ENCODE peak calls at places on chromosomes 12 and 14, in five cellular contexts. One of them, this sample, is unnamed.

GRCh38 chr12:55931780-55932545 is 1.0 kb downstream of the DGKA start:
- DNase-seq in Peyer's patch: peak
- DNase-seq in uterus: peak
- DNase-seq in IMR-90: peak
- DNase-seq in tibial nerve: peak
- DNase-seq in this sample: no peak

GRCh38 chr12:64193045-64193444 is 29.1 kb downstream of the KICS2 start:
- DNase-seq in IMR-90: no peak
- DNase-seq in tibial nerve: no peak
- DNase-seq in Peyer's patch: no peak
- DNase-seq in uterus: no peak
- DNase-seq in this sample: no peak

GRCh38 chr12:2382391-2383155 is 329.8 kb downstream of the CACNA1C start:
- DNase-seq in tibial nerve: no peak
- DNase-seq in IMR-90: peak
- DNase-seq in uterus: no peak
- DNase-seq in Peyer's patch: no peak
- DNase-seq in this sample: no peak

GRCh38 chr14:35335388-35336092 is 43.4 kb downstream of the PSMA6 start:
- DNase-seq in Peyer's patch: peak
- DNase-seq in IMR-90: no peak
- DNase-seq in tibial nerve: no peak
- DNase-seq in uterus: peak
- DNase-seq in this sample: no peak

GRCh38 chr12:68200854-68201253 is 24.8 kb downstream of the IL26 start:
- DNase-seq in tibial nerve: no peak
- DNase-seq in Peyer's patch: no peak
- DNase-seq in uterus: no peak
- DNase-seq in IMR-90: no peak
- DNase-seq in this sample: no peak

GRCh38 chr12:48441122-48441521 is 31.2 kb upstream of the ANP32D start:
- DNase-seq in Peyer's patch: no peak
- DNase-seq in IMR-90: no peak
- DNase-seq in tibial nerve: no peak
- DNase-seq in uterus: no peak
- DNase-seq in this sample: no peak

GRCh38 chr12:7118914-7119313 is 9.8 kb downstream of the RBP5 start:
- DNase-seq in tibial nerve: no peak
- DNase-seq in Peyer's patch: peak
- DNase-seq in uterus: no peak
- DNase-seq in IMR-90: no peak
- DNase-seq in this sample: no peak

GRCh38 chr14:88170333-88170732 is 152.7 kb downstream of the KCNK10 start:
- DNase-seq in IMR-90: no peak
- DNase-seq in uterus: no peak
- DNase-seq in Peyer's patch: no peak
- DNase-seq in tibial nerve: no peak
- DNase-seq in this sample: no peak

GRCh38 chr12:100539209-100539608 is 34.3 kb upstream of the GAS2L3 start:
- DNase-seq in uterus: no peak
- DNase-seq in IMR-90: peak
- DNase-seq in Peyer's patch: no peak
- DNase-seq in tibial nerve: no peak
- DNase-seq in this sample: no peak

GRCh38 chr14:52442602-52443001 is 109.7 kb downstream of the TXNDC16 start:
- DNase-seq in uterus: no peak
- DNase-seq in IMR-90: no peak
- DNase-seq in Peyer's patch: no peak
- DNase-seq in tibial nerve: no peak
- DNase-seq in this sample: no peak

GRCh38 chr12:73677520-73678291 is 859.9 kb upstream of the ATXN7L3B start:
- DNase-seq in IMR-90: no peak
- DNase-seq in uterus: no peak
- DNase-seq in Peyer's patch: no peak
- DNase-seq in tibial nerve: no peak
- DNase-seq in this sample: no peak

GRCh38 chr14:76118594-76118993 is 33.1 kb upstream of the GPATCH2L start:
- DNase-seq in Peyer's patch: no peak
- DNase-seq in IMR-90: no peak
- DNase-seq in tibial nerve: no peak
- DNase-seq in uterus: no peak
- DNase-seq in this sample: no peak

GRCh38 chr12:30420561-30420960 is 275.1 kb downstream of the IPO8 start:
- DNase-seq in tibial nerve: no peak
- DNase-seq in Peyer's patch: no peak
- DNase-seq in uterus: no peak
- DNase-seq in IMR-90: peak
- DNase-seq in this sample: no peak

GRCh38 chr12:80040075-80040738 is 59.1 kb upstream of the OTOGL start:
- DNase-seq in Peyer's patch: no peak
- DNase-seq in tibial nerve: no peak
- DNase-seq in IMR-90: peak
- DNase-seq in uterus: no peak
- DNase-seq in this sample: no peak

GRCh38 chr12:106134294-106134949 is 4.3 kb downstream of the NUAK1 start:
- DNase-seq in tibial nerve: no peak
- DNase-seq in uterus: no peak
- DNase-seq in IMR-90: no peak
- DNase-seq in Peyer's patch: no peak
- DNase-seq in this sample: no peak

GRCh38 chr14:56289155-56289554 is 170.9 kb downstream of the PELI2 start:
- DNase-seq in uterus: no peak
- DNase-seq in tibial nerve: no peak
- DNase-seq in Peyer's patch: no peak
- DNase-seq in IMR-90: no peak
- DNase-seq in this sample: no peak

GRCh38 chr14:96122496-96122895 is 82.1 kb upstream of the BDKRB2 start:
- DNase-seq in IMR-90: peak
- DNase-seq in uterus: no peak
- DNase-seq in tibial nerve: no peak
- DNase-seq in Peyer's patch: no peak
- DNase-seq in this sample: no peak

GRCh38 chr14:23285530-23286019 is 357 bp downstream of the HOMEZ start:
- DNase-seq in tibial nerve: no peak
- DNase-seq in Peyer's patch: no peak
- DNase-seq in uterus: no peak
- DNase-seq in IMR-90: no peak
- DNase-seq in this sample: no peak

GRCh38 chr14:74907744-74908143 is 15.3 kb downstream of the RPS6KL1 start:
- DNase-seq in tibial nerve: no peak
- DNase-seq in uterus: no peak
- DNase-seq in Peyer's patch: no peak
- DNase-seq in IMR-90: no peak
- DNase-seq in this sample: no peak

GRCh38 chr14:59819446-59820088 is 51.0 kb downstream of the RTN1 start:
- DNase-seq in IMR-90: no peak
- DNase-seq in uterus: no peak
- DNase-seq in Peyer's patch: no peak
- DNase-seq in tibial nerve: no peak
- DNase-seq in this sample: no peak

GRCh38 chr12:67853204-67853603 is 136.0 kb upstream of the IFNG-AS1 start:
- DNase-seq in tibial nerve: no peak
- DNase-seq in IMR-90: peak
- DNase-seq in uterus: no peak
- DNase-seq in Peyer's patch: no peak
- DNase-seq in this sample: no peak

GRCh38 chr14:93688239-93688666 is 100.0 kb downstream of the PRIMA1 start:
- DNase-seq in tibial nerve: no peak
- DNase-seq in Peyer's patch: no peak
- DNase-seq in uterus: no peak
- DNase-seq in IMR-90: no peak
- DNase-seq in this sample: no peak

GRCh38 chr12:28088566-28089277 is 101.5 kb upstream of the CCDC91 start:
- DNase-seq in Peyer's patch: no peak
- DNase-seq in tibial nerve: no peak
- DNase-seq in uterus: no peak
- DNase-seq in IMR-90: no peak
- DNase-seq in this sample: no peak

GRCh38 chr14:76314521-76314951 is 61.4 kb upstream of the ESRRB start:
- DNase-seq in tibial nerve: no peak
- DNase-seq in Peyer's patch: no peak
- DNase-seq in IMR-90: no peak
- DNase-seq in uterus: no peak
- DNase-seq in this sample: no peak

GRCh38 chr12:109736552-109737108 is 23.0 kb downstream of the FAM222A start:
- DNase-seq in Peyer's patch: peak
- DNase-seq in IMR-90: peak
- DNase-seq in tibial nerve: peak
- DNase-seq in uterus: no peak
- DNase-seq in this sample: no peak

GRCh38 chr12:97501422-97501821 is 38.8 kb downstream of the RMST start:
- DNase-seq in Peyer's patch: no peak
- DNase-seq in uterus: no peak
- DNase-seq in IMR-90: no peak
- DNase-seq in tibial nerve: no peak
- DNase-seq in this sample: no peak

GRCh38 chr14:21347201-21347600 is 36.6 kb downstream of the SUPT16H start:
- DNase-seq in tibial nerve: no peak
- DNase-seq in uterus: no peak
- DNase-seq in IMR-90: no peak
- DNase-seq in Peyer's patch: no peak
- DNase-seq in this sample: no peak

DNA sequence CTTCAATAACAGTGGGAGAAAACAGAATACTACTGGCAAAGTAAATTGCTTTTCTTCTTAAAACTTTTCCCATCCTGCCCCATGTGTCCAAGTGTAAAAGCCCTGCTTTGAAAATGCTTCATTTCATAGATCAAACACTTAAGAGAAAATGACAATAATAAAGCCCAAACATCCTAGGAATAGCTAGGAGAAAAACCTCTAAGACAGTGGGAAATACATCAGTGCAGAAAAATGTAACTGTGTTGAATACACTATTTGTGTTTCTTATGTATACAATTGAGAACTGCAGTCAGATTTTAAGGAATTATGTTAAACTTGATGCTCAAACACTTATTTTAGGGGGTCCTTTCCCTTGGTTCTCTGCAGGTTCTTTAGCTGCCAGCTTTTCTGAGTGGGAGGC is 181.1 kb downstream of the MSRB3 start:
- DNase-seq in tibial nerve: no peak
- DNase-seq in IMR-90: peak
- DNase-seq in Peyer's patch: no peak
- DNase-seq in uterus: no peak
- DNase-seq in this sample: no peak
- H3K27ac ChIP-seq in tibial nerve: no peak
- H3K27ac ChIP-seq in IMR-90: no peak
- H3K27ac ChIP-seq in Peyer's patch: no peak
- H3K27ac ChIP-seq in uterus: no peak
- H3K27ac ChIP-seq in this sample: no peak

DNA sequence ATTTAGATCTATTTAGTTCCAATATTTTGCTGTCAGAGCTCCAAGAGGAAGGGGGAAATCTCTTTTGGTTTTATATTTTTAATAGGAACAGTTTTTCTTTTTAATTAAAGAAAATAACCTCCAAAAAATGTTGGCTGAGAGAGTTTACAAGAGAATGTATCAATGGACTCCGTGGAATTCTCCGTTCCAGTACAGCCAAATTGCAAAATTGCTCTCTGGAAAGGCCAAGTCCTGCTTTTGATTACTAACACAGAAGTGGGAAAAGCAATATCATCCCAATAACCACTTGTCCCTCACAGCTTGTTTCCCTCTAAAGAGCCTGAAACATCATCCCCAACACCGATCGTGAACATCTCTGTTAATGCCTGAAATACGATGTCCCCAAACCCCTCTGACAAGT is 36.9 kb downstream of the TBX5 start:
- DNase-seq in tibial nerve: no peak
- DNase-seq in Peyer's patch: no peak
- DNase-seq in uterus: no peak
- DNase-seq in IMR-90: no peak
- DNase-seq in this sample: no peak
- H3K4me3 ChIP-seq in tibial nerve: no peak
- H3K4me3 ChIP-seq in Peyer's patch: no peak
- H3K4me3 ChIP-seq in uterus: no peak
- H3K4me3 ChIP-seq in IMR-90: no peak
- H3K4me3 ChIP-seq in this sample: no peak

GRCh38 chr14:99576304-99576703 is 27.7 kb downstream of the CCDC85C start:
- DNase-seq in uterus: no peak
- DNase-seq in Peyer's patch: peak
- DNase-seq in IMR-90: no peak
- DNase-seq in tibial nerve: no peak
- DNase-seq in this sample: no peak
- TF ChIP-seq POLR2A in uterus: no peak
- TF ChIP-seq POLR2A in Peyer's patch: no peak
- TF ChIP-seq POLR2A in IMR-90: no peak
- TF ChIP-seq POLR2A in tibial nerve: no peak
- TF ChIP-seq POLR2A in this sample: no peak

GRCh38 chr12:12979731-12980259 is 20.3 kb downstream of the HEBP1 start:
- DNase-seq in tibial nerve: no peak
- DNase-seq in uterus: peak
- DNase-seq in Peyer's patch: no peak
- DNase-seq in IMR-90: peak
- DNase-seq in this sample: no peak
- H3K27ac ChIP-seq in tibial nerve: peak
- H3K27ac ChIP-seq in uterus: peak
- H3K27ac ChIP-seq in Peyer's patch: no peak
- H3K27ac ChIP-seq in IMR-90: peak
- H3K27ac ChIP-seq in this sample: no peak

GRCh38 chr12:58295268-58295667 is 353.9 kb downstream of the ATP23 start:
- DNase-seq in tibial nerve: no peak
- DNase-seq in Peyer's patch: no peak
- DNase-seq in IMR-90: no peak
- DNase-seq in uterus: no peak
- DNase-seq in this sample: no peak
- H3K4me3 ChIP-seq in tibial nerve: no peak
- H3K4me3 ChIP-seq in Peyer's patch: no peak
- H3K4me3 ChIP-seq in IMR-90: no peak
- H3K4me3 ChIP-seq in uterus: no peak
- H3K4me3 ChIP-seq in this sample: no peak

DNA sequence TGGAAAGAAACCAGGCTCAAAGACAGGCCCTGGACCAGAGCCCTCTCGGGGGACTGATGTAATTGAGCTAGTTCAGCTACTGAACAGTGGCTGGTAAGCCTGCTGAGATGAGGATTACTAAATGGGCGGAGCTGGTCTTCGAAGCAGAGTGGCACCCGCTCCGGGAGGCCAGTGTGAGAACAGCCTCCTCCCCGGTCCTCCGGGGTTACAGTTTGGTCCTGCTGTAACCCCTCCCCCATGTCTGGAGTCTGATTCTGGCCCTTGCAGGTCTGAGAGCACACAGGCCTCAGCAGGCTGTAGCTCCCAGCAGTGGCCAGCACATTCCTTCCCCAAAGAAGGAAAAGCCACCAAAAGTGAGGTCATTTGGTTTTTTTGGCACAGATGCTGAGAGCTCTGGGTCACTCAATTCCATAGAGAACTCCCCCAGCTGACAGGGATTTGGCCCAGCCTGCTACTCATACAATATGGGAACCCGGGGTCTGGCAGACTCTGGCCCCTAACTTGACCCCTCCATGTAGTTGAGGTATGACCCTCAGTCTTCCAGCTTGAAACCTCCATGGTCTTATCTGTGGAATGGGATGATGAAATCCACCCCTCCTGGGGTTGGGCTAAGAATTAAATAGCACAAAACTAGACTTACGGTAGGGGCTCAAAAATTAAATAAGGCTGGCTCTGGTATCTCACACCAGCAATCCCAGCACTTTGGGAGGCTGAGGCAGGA is 39.0 kb downstream of the ACTN1 start:
- DNase-seq in uterus: peak
- DNase-seq in IMR-90: peak
- DNase-seq in tibial nerve: peak
- DNase-seq in Peyer's patch: peak
- DNase-seq in this sample: no peak
- TF ChIP-seq POLR2A in uterus: no peak
- TF ChIP-seq POLR2A in IMR-90: no peak
- TF ChIP-seq POLR2A in tibial nerve: no peak
- TF ChIP-seq POLR2A in Peyer's patch: no peak
- TF ChIP-seq POLR2A in this sample: no peak